ENCODE peak calls at places on chromosome 14, in eight cellular contexts. A is epithelial cell of esophagus, E is transverse colon, V is ovary, X is dorsolateral prefrontal cortex, C is fibroblast of pulmonary artery, U is H7, Q is astrocyte of the spinal cord. K is an unnamed sample.

GRCh38 chr14:30974628-30975027 is 50.8 kb upstream of the AP4S1 start:
- DNase-seq in C (peak), Q (peak), V (no peak), X (no peak), E (no peak), A (peak), U (no peak), K (no peak)

GRCh38 chr14:55707365-55707804 is 127.4 kb downstream of the KTN1 start:
- DNase-seq in X (no peak), U (peak), E (no peak), C (peak), V (no peak), A (peak), Q (peak), K (peak)

GRCh38 chr14:74825008-74825407 is 50.9 kb downstream of the PROX2 start:
- DNase-seq in A (peak), Q (peak), V (no peak), C (peak), E (no peak), X (no peak), U (no peak), K (no peak)

GRCh38 chr14:66379116-66379515 is 107.1 kb upstream of the CCDC196 start:
- DNase-seq in U (no peak), C (peak), V (no peak), X (no peak), A (peak), Q (peak), E (no peak), K (no peak)

GRCh38 chr14:64680013-64680674 is 24.1 kb upstream of the PLEKHG3 start:
- DNase-seq in V (peak), E (peak), U (no peak), Q (no peak), C (no peak), A (peak), X (no peak), K (no peak)

GRCh38 chr14:30064454-30064853 is 136.8 kb upstream of the PRKD1 start:
- DNase-seq in A (no peak), X (no peak), U (no peak), V (no peak), E (no peak), Q (no peak), C (peak), K (no peak)

GRCh38 chr14:105184461-105184860 is 3.3 kb upstream of the NUDT14 start:
- DNase-seq in U (no peak), E (no peak), V (no peak), Q (no peak), C (no peak), A (no peak), X (no peak), K (no peak)

GRCh38 chr14:81062816-81063215 is 107.4 kb downstream of the TSHR start:
- DNase-seq in U (peak), A (peak), X (no peak), C (peak), Q (no peak), E (no peak), V (no peak), K (no peak)

GRCh38 chr14:35332517-35333346 is 40.5 kb downstream of the PSMA6 start:
- DNase-seq in U (peak), Q (no peak), E (peak), V (no peak), C (peak), X (no peak), A (peak), K (no peak)

GRCh38 chr14:54338696-54339317 is 58.0 kb upstream of the CDKN3 start:
- DNase-seq in C (peak), Q (peak), E (no peak), V (no peak), U (no peak), A (peak), X (no peak), K (no peak)

GRCh38 chr14:56297449-56297848 is 179.2 kb downstream of the PELI2 start:
- DNase-seq in V (no peak), U (no peak), C (no peak), Q (no peak), E (no peak), A (no peak), X (no peak), K (no peak)

GRCh38 chr14:74035556-74035955 is 16.4 kb downstream of the BBOF1 start:
- DNase-seq in V (no peak), U (no peak), A (peak), X (no peak), E (no peak), C (peak), Q (peak), K (peak)

GRCh38 chr14:89443002-89443660 is 26.1 kb upstream of the FOXN3 start:
- DNase-seq in E (no peak), A (peak), U (no peak), C (peak), X (no peak), Q (peak), V (no peak), K (no peak)

GRCh38 chr14:98906123-98906995 is 365.6 kb downstream of the BCL11B start:
- DNase-seq in Q (peak), E (peak), A (peak), U (peak), V (no peak), C (no peak), X (no peak), K (no peak)

GRCh38 chr14:67916430-67916829 is 96.9 kb downstream of the RAD51B start:
- DNase-seq in Q (no peak), C (no peak), U (no peak), E (no peak), V (no peak), X (no peak), A (no peak), K (no peak)

GRCh38 chr14:61375218-61375617 is 53.8 kb downstream of the PRKCH start:
- DNase-seq in U (no peak), C (no peak), V (no peak), X (no peak), A (no peak), E (no peak), Q (no peak), K (no peak)

GRCh38 chr14:99687284-99688209 is 3.4 kb downstream of the CYP46A1 start:
- DNase-seq in C (no peak), E (no peak), U (peak), A (peak), Q (no peak), X (no peak), V (peak), K (no peak)

GRCh38 chr14:101002738-101003137 is 99.2 kb upstream of the RTL1 start:
- DNase-seq in U (no peak), Q (no peak), E (no peak), C (no peak), A (no peak), V (no peak), X (no peak), K (no peak)

GRCh38 chr14:68624541-68625220 is 168.2 kb downstream of the ZFP36L1 start:
- DNase-seq in C (no peak), Q (no peak), V (no peak), U (no peak), E (no peak), X (no peak), A (no peak), K (no peak)

GRCh38 chr14:103086771-103087342 is 2.8 kb downstream of the LBHD2 start:
- DNase-seq in Q (no peak), U (peak), C (no peak), V (no peak), A (no peak), X (no peak), E (no peak), K (no peak)

GRCh38 chr14:70759398-70759797 is 49.9 kb downstream of the MAP3K9 start:
- DNase-seq in A (no peak), Q (no peak), E (no peak), C (no peak), U (no peak), V (no peak), X (no peak), K (no peak)

GRCh38 chr14:103109789-103110415 is 13.4 kb upstream of the TNFAIP2 start:
- DNase-seq in U (peak), A (no peak), Q (peak), V (no peak), E (peak), C (peak), X (no peak), K (peak)

GRCh38 chr14:77681196-77682157 is 26.3 kb downstream of the ALKBH1 start:
- DNase-seq in C (peak), X (no peak), V (no peak), A (peak), Q (peak), E (peak), U (no peak), K (no peak)

GRCh38 chr14:64766430-64767151 is 62.4 kb downstream of the PLEKHG3 start:
- DNase-seq in C (no peak), A (peak), Q (no peak), X (no peak), E (no peak), V (no peak), U (peak), K (no peak)

GRCh38 chr14:45135181-45135580 is 549 bp upstream of the FANCM start:
- DNase-seq in E (no peak), U (no peak), X (no peak), A (peak), Q (peak), V (no peak), C (peak), K (no peak)

GRCh38 chr14:74389980-74390379 is 36.0 kb downstream of the SYNDIG1L start:
- DNase-seq in C (no peak), X (no peak), U (no peak), E (no peak), V (no peak), A (no peak), Q (no peak), K (no peak)

GRCh38 chr14:23349156-23349845 is 3.4 kb downstream of the SLC22A17 start:
- DNase-seq in C (no peak), A (no peak), V (no peak), U (peak), E (no peak), X (no peak), Q (no peak), K (no peak)

GRCh38 chr14:23354990-23355389 is 2.3 kb upstream of the SLC22A17 start:
- DNase-seq in C (no peak), V (no peak), X (no peak), Q (no peak), U (peak), E (no peak), A (no peak), K (no peak)

GRCh38 chr14:23352506-23353432 is at the start of gene SLC22A17:
- DNase-seq in Q (peak), E (peak), V (peak), C (peak), A (peak), X (peak), U (peak), K (peak)

GRCh38 chr14:23353433-23353780 is 720 bp upstream of the SLC22A17 start:
- DNase-seq in E (no peak), V (no peak), A (no peak), C (no peak), Q (no peak), X (no peak), U (peak), K (no peak)

GRCh38 chr14:23351681-23352505 is 794 bp downstream of the SLC22A17 start:
- DNase-seq in E (no peak), U (peak), V (peak), X (no peak), Q (no peak), A (no peak), C (no peak), K (no peak)
- H3K4me3 ChIP-seq in E (peak), U (peak), V (peak), X (peak), Q (peak), A (peak), C (peak), K (peak)

DNA sequence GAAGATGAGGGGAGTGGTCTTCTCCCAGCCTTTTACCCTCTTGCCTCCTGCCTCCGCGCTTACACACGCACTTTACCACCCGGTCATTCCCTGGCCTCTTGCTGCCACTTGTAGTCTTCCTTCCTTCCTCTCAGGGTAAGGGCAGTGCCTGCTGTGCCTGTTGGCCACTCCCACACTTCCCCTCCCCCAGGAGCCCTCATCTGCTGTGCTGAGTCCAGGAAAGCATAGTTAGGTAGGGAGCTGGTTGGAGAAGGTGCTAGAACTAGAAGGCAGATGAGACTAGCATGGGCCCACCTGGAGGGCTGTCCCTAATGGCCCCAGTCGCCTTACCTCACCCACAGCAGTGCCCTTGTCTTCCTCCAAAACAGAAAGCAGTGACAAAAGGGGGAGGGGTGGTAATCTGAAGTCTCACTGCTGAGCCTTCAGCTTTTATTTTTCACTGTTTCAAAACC is 54.3 kb upstream of the SRSF5 start:
- DNase-seq in V (no peak), C (no peak), U (peak), X (no peak), Q (no peak), A (peak), E (peak), K (no peak)
- H3K4me3 ChIP-seq in V (no peak), C (no peak), U (no peak), X (no peak), Q (no peak), A (no peak), E (no peak), K (no peak)

DNA sequence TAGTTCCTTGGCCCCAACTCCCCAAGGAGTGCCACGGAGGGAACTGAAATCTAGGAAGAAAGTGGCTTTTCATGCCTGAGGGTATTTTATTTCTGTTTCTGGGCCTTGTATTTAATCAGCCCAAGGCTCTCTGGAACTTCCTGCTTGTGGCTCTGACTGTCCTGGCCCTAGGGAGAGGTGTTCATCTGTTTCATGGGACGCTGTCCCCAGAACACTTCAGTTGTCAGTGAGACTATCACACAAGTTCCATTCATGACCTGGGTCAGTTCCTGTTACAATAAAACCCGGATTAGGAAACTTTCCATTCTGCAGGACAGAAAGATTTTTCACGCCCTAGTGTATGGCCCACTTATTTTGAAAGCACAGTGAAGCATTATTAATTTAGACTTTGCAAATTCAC is 18.5 kb upstream of the TC2N start:
- DNase-seq in X (no peak), A (no peak), Q (no peak), E (no peak), V (no peak), U (no peak), C (no peak), K (no peak)
- H3K4me3 ChIP-seq in X (no peak), A (no peak), Q (no peak), E (no peak), V (no peak), U (no peak), C (no peak), K (no peak)

DNA sequence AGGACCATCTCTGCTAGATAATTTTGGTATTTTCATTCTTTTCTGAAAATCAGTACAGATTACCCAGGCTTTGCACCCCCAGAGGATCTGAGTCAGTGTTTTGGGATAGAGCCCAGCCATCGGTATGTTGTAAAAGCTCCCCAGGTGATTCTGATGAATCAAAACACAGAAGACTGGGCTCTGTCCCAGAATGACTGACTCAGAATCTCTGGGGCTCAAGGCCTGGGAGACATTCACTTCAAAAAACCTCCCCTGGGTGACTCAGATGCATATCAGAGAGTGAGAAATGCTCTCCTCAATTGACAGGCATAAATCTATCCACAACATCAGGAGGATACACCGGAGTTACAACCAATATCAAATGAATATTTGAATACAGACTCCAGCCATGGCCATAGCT is 32.6 kb downstream of the SLC35F4 start:
- DNase-seq in E (no peak), V (peak), C (peak), X (no peak), Q (peak), A (peak), U (no peak), K (peak)
- H3K4me3 ChIP-seq in E (no peak), V (no peak), C (no peak), X (no peak), Q (no peak), A (no peak), U (no peak), K (no peak)

DNA sequence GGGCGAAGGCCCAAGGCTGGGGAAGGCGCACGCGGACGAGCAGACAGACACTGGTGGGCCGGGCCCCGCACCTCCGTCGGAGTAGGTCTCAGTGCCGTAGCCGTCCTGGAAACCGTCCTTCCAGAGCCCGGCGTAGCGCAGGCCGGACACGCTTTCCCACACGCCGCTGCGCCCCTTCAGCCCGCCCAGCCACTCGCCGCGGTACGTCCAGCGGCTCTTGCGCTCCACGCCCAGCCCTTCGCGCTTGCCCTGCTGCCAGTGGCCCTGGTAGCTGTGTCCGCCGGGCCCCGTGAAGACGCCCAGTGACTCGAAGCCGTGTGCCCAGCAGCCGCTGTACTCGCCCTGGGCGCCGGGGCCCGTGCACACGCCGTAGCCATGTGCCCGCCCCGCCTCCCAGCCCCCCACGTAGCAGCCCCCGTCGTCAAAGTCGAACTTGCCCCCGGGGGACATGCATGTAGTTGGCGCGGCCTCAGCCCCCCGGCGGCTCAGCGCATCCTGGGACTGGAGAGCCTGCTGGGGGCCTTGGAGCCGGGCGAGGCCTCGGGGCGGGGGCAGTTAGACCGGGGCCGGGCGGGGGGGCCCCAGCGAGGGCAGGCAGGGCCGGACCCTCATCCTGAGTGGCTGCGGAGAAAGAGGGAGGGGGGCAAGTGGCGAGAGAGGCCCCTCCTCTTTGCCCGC is 1.4 kb downstream of the JPH4 start:
- DNase-seq in E (no peak), C (no peak), V (peak), Q (no peak), U (peak), A (no peak), X (no peak), K (no peak)
- H3K4me3 ChIP-seq in E (no peak), C (no peak), V (peak), Q (no peak), U (peak), A (no peak), X (peak), K (no peak)

GRCh38 chr14:91008759-91009409 is 51.6 kb downstream of the RPS6KA5 start:
- DNase-seq in E (no peak), Q (no peak), X (no peak), V (no peak), U (no peak), A (peak), C (no peak), K (no peak)

GRCh38 chr14:91012050-91012449 is 48.4 kb downstream of the RPS6KA5 start:
- DNase-seq in E (no peak), A (no peak), C (no peak), U (no peak), V (no peak), X (no peak), Q (no peak), K (no peak)

GRCh38 chr14:91005716-91006115 is 54.7 kb downstream of the RPS6KA5 start:
- DNase-seq in Q (no peak), X (no peak), U (no peak), C (no peak), E (no peak), V (no peak), A (peak), K (no peak)

GRCh38 chr14:91010153-91010533 is 50.3 kb downstream of the RPS6KA5 start:
- DNase-seq in Q (no peak), E (no peak), X (no peak), A (no peak), V (no peak), C (no peak), U (no peak), K (no peak)

GRCh38 chr14:91009501-91010152 is 50.8 kb downstream of the RPS6KA5 start:
- DNase-seq in X (no peak), E (no peak), A (no peak), Q (no peak), V (no peak), C (no peak), U (no peak), K (no peak)
- H3K4me3 ChIP-seq in X (no peak), E (no peak), A (no peak), Q (no peak), V (no peak), C (no peak), U (no peak), K (no peak)

DNA sequence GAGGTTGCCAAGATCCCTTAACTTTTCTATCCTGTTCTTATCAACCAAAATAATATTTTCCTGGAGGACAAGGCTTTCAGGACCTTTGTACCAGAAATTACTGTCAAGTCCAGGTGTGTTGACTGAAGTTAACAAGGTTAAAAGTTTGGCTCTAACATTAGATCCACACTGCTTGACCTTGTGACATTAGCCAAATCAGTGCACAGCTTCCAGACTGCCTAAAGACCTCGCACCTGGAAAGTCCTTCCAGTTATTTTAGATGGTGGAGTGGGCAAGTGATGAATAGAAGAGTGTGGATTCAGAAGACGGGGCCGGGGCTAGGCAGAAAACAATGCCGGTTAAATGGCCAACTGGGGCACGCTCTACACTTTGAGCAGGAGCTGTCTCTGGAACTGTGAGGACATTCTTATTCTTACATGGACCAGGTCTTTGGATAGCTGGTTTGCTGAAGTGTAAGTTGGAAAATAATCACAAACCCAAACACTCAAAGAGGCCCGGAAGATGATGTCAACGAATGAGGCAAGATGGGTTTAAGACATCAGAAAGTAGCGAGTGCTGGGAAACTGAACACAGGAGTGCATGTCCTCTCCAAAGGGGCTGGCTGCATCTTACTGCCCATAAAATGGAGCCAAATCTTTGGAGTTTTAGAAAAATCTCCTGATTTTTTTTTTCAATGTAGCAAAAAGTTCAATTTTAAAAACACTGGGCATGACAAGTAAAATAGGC is 56.3 kb downstream of the NIN start:
- DNase-seq in X (no peak), A (no peak), E (no peak), V (no peak), C (no peak), U (no peak), Q (no peak), K (no peak)
- H3K4me3 ChIP-seq in X (no peak), A (no peak), E (no peak), V (no peak), C (no peak), U (no peak), Q (no peak), K (no peak)